ENCODE peak calls at places on chromosomes 3 and 15, in six cellular contexts. One of them, this sample, is unnamed.

GRCh38 chr3:169348981-169349942 is 314.2 kb downstream of the MECOM start:
- DNase-seq in stimulated activated CD4-positive, alpha-beta T cell treated with anti-CD3 and anti-CD28 coated beads, Interleukin-12 subunit alpha, Interleukin-12 subunit beta, amount 100 ng/mL, for 24 hours: no peak
- DNase-seq in amniotic stem cell: peak
- DNase-seq in stimulated activated CD8-positive, alpha-beta memory T cell treated with anti-CD3 and anti-CD28 coated beads, Interleukin-12 subunit alpha, Interleukin-12 subunit beta, amount 100 ng/mL, for 1 hour: no peak
- DNase-seq in neural crest cell: no peak
- DNase-seq in sciatic nerve: no peak
- DNase-seq in this sample: no peak

GRCh38 chr3:39349080-39349479 is 19.6 kb downstream of the CCR8 start:
- DNase-seq in stimulated activated CD4-positive, alpha-beta T cell treated with anti-CD3 and anti-CD28 coated beads, Interleukin-12 subunit alpha, Interleukin-12 subunit beta, amount 100 ng/mL, for 24 hours: no peak
- DNase-seq in amniotic stem cell: no peak
- DNase-seq in stimulated activated CD8-positive, alpha-beta memory T cell treated with anti-CD3 and anti-CD28 coated beads, Interleukin-12 subunit alpha, Interleukin-12 subunit beta, amount 100 ng/mL, for 1 hour: no peak
- DNase-seq in neural crest cell: no peak
- DNase-seq in sciatic nerve: no peak
- DNase-seq in this sample: no peak

GRCh38 chr15:90225504-90226234 is 8.1 kb downstream of the CIB1 start:
- DNase-seq in stimulated activated CD4-positive, alpha-beta T cell treated with anti-CD3 and anti-CD28 coated beads, Interleukin-12 subunit alpha, Interleukin-12 subunit beta, amount 100 ng/mL, for 24 hours: no peak
- DNase-seq in amniotic stem cell: no peak
- DNase-seq in stimulated activated CD8-positive, alpha-beta memory T cell treated with anti-CD3 and anti-CD28 coated beads, Interleukin-12 subunit alpha, Interleukin-12 subunit beta, amount 100 ng/mL, for 1 hour: no peak
- DNase-seq in neural crest cell: no peak
- DNase-seq in sciatic nerve: no peak
- DNase-seq in this sample: no peak

GRCh38 chr3:48747703-48748102 is 30.7 kb upstream of the IP6K2 start:
- DNase-seq in stimulated activated CD4-positive, alpha-beta T cell treated with anti-CD3 and anti-CD28 coated beads, Interleukin-12 subunit alpha, Interleukin-12 subunit beta, amount 100 ng/mL, for 24 hours: no peak
- DNase-seq in amniotic stem cell: no peak
- DNase-seq in stimulated activated CD8-positive, alpha-beta memory T cell treated with anti-CD3 and anti-CD28 coated beads, Interleukin-12 subunit alpha, Interleukin-12 subunit beta, amount 100 ng/mL, for 1 hour: no peak
- DNase-seq in neural crest cell: no peak
- DNase-seq in sciatic nerve: no peak
- DNase-seq in this sample: no peak

GRCh38 chr3:113495035-113495434 is 19.9 kb downstream of the SPICE1 start:
- DNase-seq in stimulated activated CD4-positive, alpha-beta T cell treated with anti-CD3 and anti-CD28 coated beads, Interleukin-12 subunit alpha, Interleukin-12 subunit beta, amount 100 ng/mL, for 24 hours: no peak
- DNase-seq in amniotic stem cell: no peak
- DNase-seq in stimulated activated CD8-positive, alpha-beta memory T cell treated with anti-CD3 and anti-CD28 coated beads, Interleukin-12 subunit alpha, Interleukin-12 subunit beta, amount 100 ng/mL, for 1 hour: no peak
- DNase-seq in neural crest cell: no peak
- DNase-seq in sciatic nerve: no peak
- DNase-seq in this sample: no peak

GRCh38 chr15:74121040-74121439 is 9.3 kb upstream of the ISLR2 start:
- DNase-seq in stimulated activated CD4-positive, alpha-beta T cell treated with anti-CD3 and anti-CD28 coated beads, Interleukin-12 subunit alpha, Interleukin-12 subunit beta, amount 100 ng/mL, for 24 hours: no peak
- DNase-seq in amniotic stem cell: no peak
- DNase-seq in stimulated activated CD8-positive, alpha-beta memory T cell treated with anti-CD3 and anti-CD28 coated beads, Interleukin-12 subunit alpha, Interleukin-12 subunit beta, amount 100 ng/mL, for 1 hour: no peak
- DNase-seq in neural crest cell: no peak
- DNase-seq in sciatic nerve: no peak
- DNase-seq in this sample: no peak

GRCh38 chr15:25682349-25682748 is 180.8 kb downstream of the ATP10A start:
- DNase-seq in stimulated activated CD4-positive, alpha-beta T cell treated with anti-CD3 and anti-CD28 coated beads, Interleukin-12 subunit alpha, Interleukin-12 subunit beta, amount 100 ng/mL, for 24 hours: no peak
- DNase-seq in amniotic stem cell: no peak
- DNase-seq in stimulated activated CD8-positive, alpha-beta memory T cell treated with anti-CD3 and anti-CD28 coated beads, Interleukin-12 subunit alpha, Interleukin-12 subunit beta, amount 100 ng/mL, for 1 hour: no peak
- DNase-seq in neural crest cell: no peak
- DNase-seq in sciatic nerve: no peak
- DNase-seq in this sample: no peak

GRCh38 chr3:105802073-105802706 is 66.6 kb downstream of the CBLB start:
- DNase-seq in stimulated activated CD4-positive, alpha-beta T cell treated with anti-CD3 and anti-CD28 coated beads, Interleukin-12 subunit alpha, Interleukin-12 subunit beta, amount 100 ng/mL, for 24 hours: no peak
- DNase-seq in amniotic stem cell: no peak
- DNase-seq in stimulated activated CD8-positive, alpha-beta memory T cell treated with anti-CD3 and anti-CD28 coated beads, Interleukin-12 subunit alpha, Interleukin-12 subunit beta, amount 100 ng/mL, for 1 hour: no peak
- DNase-seq in neural crest cell: no peak
- DNase-seq in sciatic nerve: no peak
- DNase-seq in this sample: no peak

GRCh38 chr3:15595955-15596354 is 5.4 kb downstream of the HACL1 start:
- DNase-seq in stimulated activated CD4-positive, alpha-beta T cell treated with anti-CD3 and anti-CD28 coated beads, Interleukin-12 subunit alpha, Interleukin-12 subunit beta, amount 100 ng/mL, for 24 hours: no peak
- DNase-seq in amniotic stem cell: no peak
- DNase-seq in stimulated activated CD8-positive, alpha-beta memory T cell treated with anti-CD3 and anti-CD28 coated beads, Interleukin-12 subunit alpha, Interleukin-12 subunit beta, amount 100 ng/mL, for 1 hour: no peak
- DNase-seq in neural crest cell: no peak
- DNase-seq in sciatic nerve: no peak
- DNase-seq in this sample: no peak

GRCh38 chr15:55394694-55395093 is 13.5 kb downstream of the CCPG1 start:
- DNase-seq in stimulated activated CD4-positive, alpha-beta T cell treated with anti-CD3 and anti-CD28 coated beads, Interleukin-12 subunit alpha, Interleukin-12 subunit beta, amount 100 ng/mL, for 24 hours: no peak
- DNase-seq in amniotic stem cell: no peak
- DNase-seq in stimulated activated CD8-positive, alpha-beta memory T cell treated with anti-CD3 and anti-CD28 coated beads, Interleukin-12 subunit alpha, Interleukin-12 subunit beta, amount 100 ng/mL, for 1 hour: no peak
- DNase-seq in neural crest cell: no peak
- DNase-seq in sciatic nerve: no peak
- DNase-seq in this sample: no peak

GRCh38 chr3:121529308-121529707 is 16.5 kb downstream of the POLQ start:
- DNase-seq in stimulated activated CD4-positive, alpha-beta T cell treated with anti-CD3 and anti-CD28 coated beads, Interleukin-12 subunit alpha, Interleukin-12 subunit beta, amount 100 ng/mL, for 24 hours: no peak
- DNase-seq in amniotic stem cell: peak
- DNase-seq in stimulated activated CD8-positive, alpha-beta memory T cell treated with anti-CD3 and anti-CD28 coated beads, Interleukin-12 subunit alpha, Interleukin-12 subunit beta, amount 100 ng/mL, for 1 hour: no peak
- DNase-seq in neural crest cell: no peak
- DNase-seq in sciatic nerve: no peak
- DNase-seq in this sample: no peak

GRCh38 chr3:8903191-8903590 is 60.1 kb downstream of the RAD18 start:
- DNase-seq in stimulated activated CD4-positive, alpha-beta T cell treated with anti-CD3 and anti-CD28 coated beads, Interleukin-12 subunit alpha, Interleukin-12 subunit beta, amount 100 ng/mL, for 24 hours: no peak
- DNase-seq in amniotic stem cell: no peak
- DNase-seq in stimulated activated CD8-positive, alpha-beta memory T cell treated with anti-CD3 and anti-CD28 coated beads, Interleukin-12 subunit alpha, Interleukin-12 subunit beta, amount 100 ng/mL, for 1 hour: no peak
- DNase-seq in neural crest cell: no peak
- DNase-seq in sciatic nerve: no peak
- DNase-seq in this sample: no peak

GRCh38 chr15:99165956-99166689 is 61.2 kb downstream of the SYNM start:
- DNase-seq in stimulated activated CD4-positive, alpha-beta T cell treated with anti-CD3 and anti-CD28 coated beads, Interleukin-12 subunit alpha, Interleukin-12 subunit beta, amount 100 ng/mL, for 24 hours: no peak
- DNase-seq in amniotic stem cell: no peak
- DNase-seq in stimulated activated CD8-positive, alpha-beta memory T cell treated with anti-CD3 and anti-CD28 coated beads, Interleukin-12 subunit alpha, Interleukin-12 subunit beta, amount 100 ng/mL, for 1 hour: no peak
- DNase-seq in neural crest cell: no peak
- DNase-seq in sciatic nerve: no peak
- DNase-seq in this sample: no peak

GRCh38 chr15:64807051-64807749 is 18.2 kb downstream of the PIF1 start:
- DNase-seq in stimulated activated CD4-positive, alpha-beta T cell treated with anti-CD3 and anti-CD28 coated beads, Interleukin-12 subunit alpha, Interleukin-12 subunit beta, amount 100 ng/mL, for 24 hours: no peak
- DNase-seq in amniotic stem cell: no peak
- DNase-seq in stimulated activated CD8-positive, alpha-beta memory T cell treated with anti-CD3 and anti-CD28 coated beads, Interleukin-12 subunit alpha, Interleukin-12 subunit beta, amount 100 ng/mL, for 1 hour: no peak
- DNase-seq in neural crest cell: no peak
- DNase-seq in sciatic nerve: no peak
- DNase-seq in this sample: no peak

GRCh38 chr3:11434017-11434526 is 161.9 kb downstream of the ATG7 start:
- DNase-seq in stimulated activated CD4-positive, alpha-beta T cell treated with anti-CD3 and anti-CD28 coated beads, Interleukin-12 subunit alpha, Interleukin-12 subunit beta, amount 100 ng/mL, for 24 hours: no peak
- DNase-seq in amniotic stem cell: peak
- DNase-seq in stimulated activated CD8-positive, alpha-beta memory T cell treated with anti-CD3 and anti-CD28 coated beads, Interleukin-12 subunit alpha, Interleukin-12 subunit beta, amount 100 ng/mL, for 1 hour: no peak
- DNase-seq in neural crest cell: no peak
- DNase-seq in sciatic nerve: peak
- DNase-seq in this sample: no peak

GRCh38 chr3:186930639-186931486 is 537 bp downstream of the ST6GAL1 start:
- DNase-seq in stimulated activated CD4-positive, alpha-beta T cell treated with anti-CD3 and anti-CD28 coated beads, Interleukin-12 subunit alpha, Interleukin-12 subunit beta, amount 100 ng/mL, for 24 hours: no peak
- DNase-seq in amniotic stem cell: no peak
- DNase-seq in stimulated activated CD8-positive, alpha-beta memory T cell treated with anti-CD3 and anti-CD28 coated beads, Interleukin-12 subunit alpha, Interleukin-12 subunit beta, amount 100 ng/mL, for 1 hour: peak
- DNase-seq in neural crest cell: peak
- DNase-seq in sciatic nerve: peak
- DNase-seq in this sample: peak

GRCh38 chr15:80405554-80405850 is 1.3 kb downstream of the ARNT2 start:
- DNase-seq in stimulated activated CD4-positive, alpha-beta T cell treated with anti-CD3 and anti-CD28 coated beads, Interleukin-12 subunit alpha, Interleukin-12 subunit beta, amount 100 ng/mL, for 24 hours: no peak
- DNase-seq in amniotic stem cell: no peak
- DNase-seq in stimulated activated CD8-positive, alpha-beta memory T cell treated with anti-CD3 and anti-CD28 coated beads, Interleukin-12 subunit alpha, Interleukin-12 subunit beta, amount 100 ng/mL, for 1 hour: no peak
- DNase-seq in neural crest cell: no peak
- DNase-seq in sciatic nerve: no peak
- DNase-seq in this sample: no peak

GRCh38 chr15:96358006-96358794 is 27.7 kb downstream of the NR2F2 start:
- DNase-seq in stimulated activated CD4-positive, alpha-beta T cell treated with anti-CD3 and anti-CD28 coated beads, Interleukin-12 subunit alpha, Interleukin-12 subunit beta, amount 100 ng/mL, for 24 hours: no peak
- DNase-seq in amniotic stem cell: no peak
- DNase-seq in stimulated activated CD8-positive, alpha-beta memory T cell treated with anti-CD3 and anti-CD28 coated beads, Interleukin-12 subunit alpha, Interleukin-12 subunit beta, amount 100 ng/mL, for 1 hour: no peak
- DNase-seq in neural crest cell: no peak
- DNase-seq in sciatic nerve: peak
- DNase-seq in this sample: no peak

GRCh38 chr3:125045965-125046364 is 9.8 kb downstream of the HEG1 start:
- DNase-seq in stimulated activated CD4-positive, alpha-beta T cell treated with anti-CD3 and anti-CD28 coated beads, Interleukin-12 subunit alpha, Interleukin-12 subunit beta, amount 100 ng/mL, for 24 hours: no peak
- DNase-seq in amniotic stem cell: peak
- DNase-seq in stimulated activated CD8-positive, alpha-beta memory T cell treated with anti-CD3 and anti-CD28 coated beads, Interleukin-12 subunit alpha, Interleukin-12 subunit beta, amount 100 ng/mL, for 1 hour: no peak
- DNase-seq in neural crest cell: no peak
- DNase-seq in sciatic nerve: no peak
- DNase-seq in this sample: no peak

GRCh38 chr15:89360294-89360971 is 25.8 kb upstream of the POLG start:
- DNase-seq in stimulated activated CD4-positive, alpha-beta T cell treated with anti-CD3 and anti-CD28 coated beads, Interleukin-12 subunit alpha, Interleukin-12 subunit beta, amount 100 ng/mL, for 24 hours: no peak
- DNase-seq in amniotic stem cell: no peak
- DNase-seq in stimulated activated CD8-positive, alpha-beta memory T cell treated with anti-CD3 and anti-CD28 coated beads, Interleukin-12 subunit alpha, Interleukin-12 subunit beta, amount 100 ng/mL, for 1 hour: no peak
- DNase-seq in neural crest cell: no peak
- DNase-seq in sciatic nerve: no peak
- DNase-seq in this sample: no peak

GRCh38 chr15:47719730-47720129 is 2.4 kb downstream of the SEMA6D start:
- DNase-seq in stimulated activated CD4-positive, alpha-beta T cell treated with anti-CD3 and anti-CD28 coated beads, Interleukin-12 subunit alpha, Interleukin-12 subunit beta, amount 100 ng/mL, for 24 hours: no peak
- DNase-seq in amniotic stem cell: no peak
- DNase-seq in stimulated activated CD8-positive, alpha-beta memory T cell treated with anti-CD3 and anti-CD28 coated beads, Interleukin-12 subunit alpha, Interleukin-12 subunit beta, amount 100 ng/mL, for 1 hour: no peak
- DNase-seq in neural crest cell: no peak
- DNase-seq in sciatic nerve: no peak
- DNase-seq in this sample: no peak

GRCh38 chr3:35137612-35138011 is 501.7 kb upstream of the ARPP21 start:
- DNase-seq in stimulated activated CD4-positive, alpha-beta T cell treated with anti-CD3 and anti-CD28 coated beads, Interleukin-12 subunit alpha, Interleukin-12 subunit beta, amount 100 ng/mL, for 24 hours: no peak
- DNase-seq in amniotic stem cell: no peak
- DNase-seq in stimulated activated CD8-positive, alpha-beta memory T cell treated with anti-CD3 and anti-CD28 coated beads, Interleukin-12 subunit alpha, Interleukin-12 subunit beta, amount 100 ng/mL, for 1 hour: no peak
- DNase-seq in neural crest cell: no peak
- DNase-seq in sciatic nerve: no peak
- DNase-seq in this sample: no peak

GRCh38 chr3:150764607-150765366 is 1.8 kb upstream of the SIAH2 start:
- DNase-seq in stimulated activated CD4-positive, alpha-beta T cell treated with anti-CD3 and anti-CD28 coated beads, Interleukin-12 subunit alpha, Interleukin-12 subunit beta, amount 100 ng/mL, for 24 hours: no peak
- DNase-seq in amniotic stem cell: no peak
- DNase-seq in stimulated activated CD8-positive, alpha-beta memory T cell treated with anti-CD3 and anti-CD28 coated beads, Interleukin-12 subunit alpha, Interleukin-12 subunit beta, amount 100 ng/mL, for 1 hour: no peak
- DNase-seq in neural crest cell: no peak
- DNase-seq in sciatic nerve: no peak
- DNase-seq in this sample: no peak

GRCh38 chr15:69060744-69061143 is 46.2 kb downstream of the NOX5 start:
- DNase-seq in stimulated activated CD4-positive, alpha-beta T cell treated with anti-CD3 and anti-CD28 coated beads, Interleukin-12 subunit alpha, Interleukin-12 subunit beta, amount 100 ng/mL, for 24 hours: no peak
- DNase-seq in amniotic stem cell: no peak
- DNase-seq in stimulated activated CD8-positive, alpha-beta memory T cell treated with anti-CD3 and anti-CD28 coated beads, Interleukin-12 subunit alpha, Interleukin-12 subunit beta, amount 100 ng/mL, for 1 hour: peak
- DNase-seq in neural crest cell: no peak
- DNase-seq in sciatic nerve: no peak
- DNase-seq in this sample: no peak

GRCh38 chr3:37504583-37505357 is 330.4 kb upstream of the LRRFIP2 start:
- DNase-seq in stimulated activated CD4-positive, alpha-beta T cell treated with anti-CD3 and anti-CD28 coated beads, Interleukin-12 subunit alpha, Interleukin-12 subunit beta, amount 100 ng/mL, for 24 hours: no peak
- DNase-seq in amniotic stem cell: no peak
- DNase-seq in stimulated activated CD8-positive, alpha-beta memory T cell treated with anti-CD3 and anti-CD28 coated beads, Interleukin-12 subunit alpha, Interleukin-12 subunit beta, amount 100 ng/mL, for 1 hour: no peak
- DNase-seq in neural crest cell: no peak
- DNase-seq in sciatic nerve: no peak
- DNase-seq in this sample: no peak

GRCh38 chr3:37660782-37661181 is 200.9 kb upstream of the CTDSPL start:
- DNase-seq in stimulated activated CD4-positive, alpha-beta T cell treated with anti-CD3 and anti-CD28 coated beads, Interleukin-12 subunit alpha, Interleukin-12 subunit beta, amount 100 ng/mL, for 24 hours: no peak
- DNase-seq in amniotic stem cell: no peak
- DNase-seq in stimulated activated CD8-positive, alpha-beta memory T cell treated with anti-CD3 and anti-CD28 coated beads, Interleukin-12 subunit alpha, Interleukin-12 subunit beta, amount 100 ng/mL, for 1 hour: no peak
- DNase-seq in neural crest cell: no peak
- DNase-seq in sciatic nerve: no peak
- DNase-seq in this sample: no peak

GRCh38 chr15:61064653-61065052 is 164.4 kb downstream of the RORA start:
- DNase-seq in stimulated activated CD4-positive, alpha-beta T cell treated with anti-CD3 and anti-CD28 coated beads, Interleukin-12 subunit alpha, Interleukin-12 subunit beta, amount 100 ng/mL, for 24 hours: no peak
- DNase-seq in amniotic stem cell: no peak
- DNase-seq in stimulated activated CD8-positive, alpha-beta memory T cell treated with anti-CD3 and anti-CD28 coated beads, Interleukin-12 subunit alpha, Interleukin-12 subunit beta, amount 100 ng/mL, for 1 hour: no peak
- DNase-seq in neural crest cell: no peak
- DNase-seq in sciatic nerve: no peak
- DNase-seq in this sample: no peak

GRCh38 chr15:44009056-44009455 is 182.3 kb downstream of the WDR76 start:
- DNase-seq in stimulated activated CD4-positive, alpha-beta T cell treated with anti-CD3 and anti-CD28 coated beads, Interleukin-12 subunit alpha, Interleukin-12 subunit beta, amount 100 ng/mL, for 24 hours: no peak
- DNase-seq in amniotic stem cell: no peak
- DNase-seq in stimulated activated CD8-positive, alpha-beta memory T cell treated with anti-CD3 and anti-CD28 coated beads, Interleukin-12 subunit alpha, Interleukin-12 subunit beta, amount 100 ng/mL, for 1 hour: no peak
- DNase-seq in neural crest cell: no peak
- DNase-seq in sciatic nerve: no peak
- DNase-seq in this sample: no peak

GRCh38 chr3:67691926-67692325 is 37.5 kb upstream of the SUCLG2 start:
- DNase-seq in stimulated activated CD4-positive, alpha-beta T cell treated with anti-CD3 and anti-CD28 coated beads, Interleukin-12 subunit alpha, Interleukin-12 subunit beta, amount 100 ng/mL, for 24 hours: no peak
- DNase-seq in amniotic stem cell: no peak
- DNase-seq in stimulated activated CD8-positive, alpha-beta memory T cell treated with anti-CD3 and anti-CD28 coated beads, Interleukin-12 subunit alpha, Interleukin-12 subunit beta, amount 100 ng/mL, for 1 hour: no peak
- DNase-seq in neural crest cell: no peak
- DNase-seq in sciatic nerve: no peak
- DNase-seq in this sample: no peak

GRCh38 chr3:124976378-124976777 is 41.8 kb upstream of the MUC13 start:
- DNase-seq in stimulated activated CD4-positive, alpha-beta T cell treated with anti-CD3 and anti-CD28 coated beads, Interleukin-12 subunit alpha, Interleukin-12 subunit beta, amount 100 ng/mL, for 24 hours: no peak
- DNase-seq in amniotic stem cell: no peak
- DNase-seq in stimulated activated CD8-positive, alpha-beta memory T cell treated with anti-CD3 and anti-CD28 coated beads, Interleukin-12 subunit alpha, Interleukin-12 subunit beta, amount 100 ng/mL, for 1 hour: no peak
- DNase-seq in neural crest cell: no peak
- DNase-seq in sciatic nerve: no peak
- DNase-seq in this sample: no peak

GRCh38 chr3:195616681-195617080 is 32.9 kb upstream of the APOD start:
- DNase-seq in stimulated activated CD4-positive, alpha-beta T cell treated with anti-CD3 and anti-CD28 coated beads, Interleukin-12 subunit alpha, Interleukin-12 subunit beta, amount 100 ng/mL, for 24 hours: no peak
- DNase-seq in amniotic stem cell: no peak
- DNase-seq in stimulated activated CD8-positive, alpha-beta memory T cell treated with anti-CD3 and anti-CD28 coated beads, Interleukin-12 subunit alpha, Interleukin-12 subunit beta, amount 100 ng/mL, for 1 hour: no peak
- DNase-seq in neural crest cell: no peak
- DNase-seq in sciatic nerve: no peak
- DNase-seq in this sample: no peak

GRCh38 chr3:46102059-46102779 is 74.9 kb upstream of the XCR1 start:
- DNase-seq in stimulated activated CD4-positive, alpha-beta T cell treated with anti-CD3 and anti-CD28 coated beads, Interleukin-12 subunit alpha, Interleukin-12 subunit beta, amount 100 ng/mL, for 24 hours: no peak
- DNase-seq in amniotic stem cell: no peak
- DNase-seq in stimulated activated CD8-positive, alpha-beta memory T cell treated with anti-CD3 and anti-CD28 coated beads, Interleukin-12 subunit alpha, Interleukin-12 subunit beta, amount 100 ng/mL, for 1 hour: no peak
- DNase-seq in neural crest cell: no peak
- DNase-seq in sciatic nerve: no peak
- DNase-seq in this sample: no peak

GRCh38 chr3:170524072-170524471 is 61.8 kb downstream of the SLC7A14 start:
- DNase-seq in stimulated activated CD4-positive, alpha-beta T cell treated with anti-CD3 and anti-CD28 coated beads, Interleukin-12 subunit alpha, Interleukin-12 subunit beta, amount 100 ng/mL, for 24 hours: no peak
- DNase-seq in amniotic stem cell: no peak
- DNase-seq in stimulated activated CD8-positive, alpha-beta memory T cell treated with anti-CD3 and anti-CD28 coated beads, Interleukin-12 subunit alpha, Interleukin-12 subunit beta, amount 100 ng/mL, for 1 hour: no peak
- DNase-seq in neural crest cell: no peak
- DNase-seq in sciatic nerve: no peak
- DNase-seq in this sample: no peak

GRCh38 chr15:32909431-32909830 is 191.6 kb downstream of the GREM1 start:
- DNase-seq in stimulated activated CD4-positive, alpha-beta T cell treated with anti-CD3 and anti-CD28 coated beads, Interleukin-12 subunit alpha, Interleukin-12 subunit beta, amount 100 ng/mL, for 24 hours: no peak
- DNase-seq in amniotic stem cell: no peak
- DNase-seq in stimulated activated CD8-positive, alpha-beta memory T cell treated with anti-CD3 and anti-CD28 coated beads, Interleukin-12 subunit alpha, Interleukin-12 subunit beta, amount 100 ng/mL, for 1 hour: no peak
- DNase-seq in neural crest cell: no peak
- DNase-seq in sciatic nerve: no peak
- DNase-seq in this sample: peak

GRCh38 chr15:37903932-37904493 is 30.4 kb upstream of the TMCO5A start:
- DNase-seq in stimulated activated CD4-positive, alpha-beta T cell treated with anti-CD3 and anti-CD28 coated beads, Interleukin-12 subunit alpha, Interleukin-12 subunit beta, amount 100 ng/mL, for 24 hours: no peak
- DNase-seq in amniotic stem cell: no peak
- DNase-seq in stimulated activated CD8-positive, alpha-beta memory T cell treated with anti-CD3 and anti-CD28 coated beads, Interleukin-12 subunit alpha, Interleukin-12 subunit beta, amount 100 ng/mL, for 1 hour: no peak
- DNase-seq in neural crest cell: no peak
- DNase-seq in sciatic nerve: no peak
- DNase-seq in this sample: no peak

This sample was measured in SW 1271.